ENCODE peak calls at places on chromosomes 11 and 22, in nine cellular contexts. F, I, R, J, B, S, A, Y and H are unnamed samples.

GRCh38 chr11:117809236-117810055 is 12.4 kb upstream of the DSCAML1 start:
- DNase-seq in F (no peak), I (peak), R (peak), J (no peak), B (peak), S (peak), A (peak), Y (peak), H (peak)

GRCh38 chr11:82857145-82857544 is 43.1 kb downstream of the PRCP start:
- DNase-seq in F (no peak), I (no peak), R (no peak), J (no peak), B (no peak), S (no peak), A (no peak), Y (no peak), H (no peak)

GRCh38 chr22:33728847-33729246 is 191.4 kb downstream of the LARGE1 start:
- DNase-seq in F (no peak), I (no peak), R (no peak), J (no peak), B (no peak), S (no peak), A (no peak), Y (no peak), H (no peak)

GRCh38 chr11:129366737-129367597 is 8.7 kb upstream of the BARX2 start:
- DNase-seq in F (no peak), I (peak), R (no peak), J (no peak), B (no peak), S (no peak), A (no peak), Y (no peak), H (no peak)

GRCh38 chr11:72015511-72016061 is 16.9 kb downstream of the IL18BP start:
- DNase-seq in F (no peak), I (no peak), R (no peak), J (no peak), B (peak), S (peak), A (peak), Y (no peak), H (no peak)

GRCh38 chr11:76524919-76525318 is 80.1 kb downstream of the EMSY start:
- DNase-seq in F (no peak), I (no peak), R (no peak), J (no peak), B (no peak), S (peak), A (peak), Y (no peak), H (no peak)

GRCh38 chr11:45444796-45445195 is 158.7 kb upstream of the SYT13 start:
- DNase-seq in F (no peak), I (no peak), R (peak), J (no peak), B (no peak), S (no peak), A (peak), Y (no peak), H (no peak)

GRCh38 chr22:42500164-42500835 is 19.3 kb downstream of the RRP7A start:
- DNase-seq in F (peak), I (peak), R (peak), J (peak), B (peak), S (peak), A (peak), Y (peak), H (no peak)

GRCh38 chr11:69382131-69383128 is 88.5 kb downstream of the MYEOV start:
- DNase-seq in F (no peak), I (no peak), R (peak), J (no peak), B (no peak), S (peak), A (no peak), Y (no peak), H (peak)

GRCh38 chr22:23054531-23055257 is 15.6 kb upstream of the GNAZ start:
- DNase-seq in F (no peak), I (no peak), R (no peak), J (no peak), B (no peak), S (no peak), A (no peak), Y (no peak), H (no peak)
- H3K27ac ChIP-seq in F (no peak), I (no peak), R (no peak), J (no peak), B (no peak), S (no peak), A (no peak), Y (no peak), H (no peak)

GRCh38 chr11:67022341-67022933 is 497 bp upstream of the SYT12 start:
- DNase-seq in F (no peak), I (peak), R (peak), J (no peak), B (no peak), S (peak), A (peak), Y (peak), H (peak)
- H3K4me3 ChIP-seq in F (no peak), I (peak), R (peak), J (no peak), B (peak), S (peak), A (peak), Y (peak), H (no peak)

DNA sequence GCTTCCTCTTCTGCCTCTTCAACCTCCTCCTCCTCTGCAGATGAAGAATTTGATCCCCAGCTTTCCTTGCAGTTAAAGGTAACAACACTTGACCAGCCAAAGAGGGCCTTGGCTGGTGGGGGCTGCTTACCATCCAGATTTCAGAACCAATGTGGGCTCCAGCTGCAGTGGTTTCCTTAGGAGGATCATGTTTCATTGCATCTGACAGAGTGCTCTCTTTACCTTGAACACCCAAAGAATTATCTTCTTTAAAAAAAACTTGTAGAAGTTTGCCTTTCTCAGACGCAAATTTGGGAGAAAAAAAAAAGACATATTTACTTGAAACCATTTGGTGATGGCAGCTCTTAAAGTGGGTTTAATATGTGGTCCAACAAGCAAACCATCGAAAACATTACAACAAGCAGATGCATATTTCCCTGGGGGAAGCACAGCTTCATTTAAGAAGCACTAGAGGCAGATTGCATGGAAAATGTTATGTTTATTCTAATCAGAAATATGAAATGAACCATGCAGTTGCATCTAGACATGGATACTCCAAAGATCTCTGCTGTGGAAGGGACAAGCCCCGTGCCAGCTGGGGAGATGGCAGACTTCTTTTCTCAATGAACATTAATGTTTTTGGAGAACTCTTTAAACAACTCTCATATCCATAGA is 57.5 kb upstream of the PARVA start:
- DNase-seq in F (no peak), I (peak), R (no peak), J (no peak), B (peak), S (no peak), A (no peak), Y (no peak), H (no peak)
- H3K27ac ChIP-seq in F (no peak), I (peak), R (no peak), J (no peak), B (no peak), S (no peak), A (no peak), Y (no peak), H (peak)

DNA sequence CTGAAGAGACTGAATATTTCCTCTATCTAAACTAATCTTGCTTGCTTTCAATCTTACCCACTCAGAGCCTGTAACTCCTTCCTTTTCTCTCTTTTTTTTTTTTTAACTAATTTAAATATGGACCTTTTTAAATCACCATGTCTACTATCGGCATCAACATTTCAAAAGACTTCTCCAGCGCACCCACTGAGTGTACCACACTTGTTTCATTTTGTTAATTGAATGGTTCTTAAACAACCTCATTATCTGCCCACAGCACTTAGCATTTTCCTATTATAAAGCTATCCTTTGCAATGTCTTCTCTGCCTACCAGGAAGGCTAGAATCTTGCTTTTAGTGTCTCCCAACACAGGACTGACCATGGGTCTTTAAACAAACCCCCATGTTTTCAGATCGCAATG is 1212.4 kb downstream of the LRRC4C start:
- DNase-seq in F (no peak), I (no peak), R (no peak), J (no peak), B (no peak), S (no peak), A (no peak), Y (no peak), H (no peak)
- H3K4me3 ChIP-seq in F (no peak), I (no peak), R (no peak), J (no peak), B (no peak), S (no peak), A (no peak), Y (no peak), H (no peak)

GRCh38 chr11:19577391-19577831 is 135.2 kb upstream of the NAV2 start:
- DNase-seq in F (no peak), I (no peak), R (no peak), J (no peak), B (peak), S (peak), A (no peak), Y (no peak), H (no peak)

GRCh38 chr11:19576903-19577302 is 135.7 kb upstream of the NAV2 start:
- DNase-seq in F (no peak), I (no peak), R (no peak), J (no peak), B (no peak), S (no peak), A (no peak), Y (no peak), H (no peak)

GRCh38 chr11:19578871-19579270 is 133.8 kb upstream of the NAV2 start:
- DNase-seq in F (no peak), I (no peak), R (no peak), J (no peak), B (no peak), S (no peak), A (no peak), Y (no peak), H (no peak)

GRCh38 chr11:19577849-19578619 is 134.6 kb upstream of the NAV2 start:
- DNase-seq in F (no peak), I (peak), R (no peak), J (no peak), B (peak), S (peak), A (no peak), Y (no peak), H (no peak)

DNA sequence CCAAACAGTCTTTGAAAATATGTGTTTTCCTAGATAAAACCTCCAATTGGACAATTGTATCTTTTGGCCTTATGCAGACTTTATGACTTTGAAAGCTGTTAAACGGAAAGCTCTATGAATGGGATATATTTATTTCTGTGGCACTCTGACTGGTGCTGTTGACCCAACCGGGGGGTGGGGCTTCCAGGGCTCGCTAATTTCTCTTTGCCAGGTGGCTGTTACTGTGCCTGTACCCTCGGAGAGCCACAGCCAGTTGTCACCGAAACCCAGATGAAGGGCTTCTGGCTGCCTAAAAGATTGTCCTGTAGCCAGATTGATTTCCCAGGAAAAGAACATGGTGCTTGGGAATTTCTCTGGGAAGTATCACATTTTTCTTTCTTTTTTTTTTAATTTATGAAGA is 132.7 kb upstream of the NAV2 start:
- DNase-seq in F (no peak), I (no peak), R (no peak), J (no peak), B (no peak), S (no peak), A (no peak), Y (no peak), H (no peak)
- H3K27ac ChIP-seq in F (no peak), I (no peak), R (no peak), J (no peak), B (no peak), S (no peak), A (no peak), Y (no peak), H (no peak)

DNA sequence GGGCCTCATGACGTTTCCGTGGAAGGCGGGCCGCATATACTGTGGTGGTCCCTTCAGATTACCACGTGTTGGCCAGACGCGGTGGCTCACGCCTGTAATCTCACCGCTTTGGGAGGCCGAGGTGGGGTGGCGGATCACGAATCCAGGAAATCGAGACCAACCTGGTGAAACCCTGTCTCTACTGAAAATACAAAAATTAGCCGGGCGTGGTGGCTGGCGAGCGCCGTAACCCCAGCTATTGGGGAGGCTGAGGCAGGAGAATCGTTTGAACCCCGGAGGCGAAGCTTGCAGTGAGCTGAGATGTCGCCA is 853 bp upstream of the DENND6B start:
- DNase-seq in F (no peak), I (no peak), R (no peak), J (no peak), B (no peak), S (no peak), A (no peak), Y (no peak), H (no peak)
- H3K4me3 ChIP-seq in F (peak), I (peak), R (peak), J (peak), B (peak), S (peak), A (peak), Y (peak), H (peak)

DNA sequence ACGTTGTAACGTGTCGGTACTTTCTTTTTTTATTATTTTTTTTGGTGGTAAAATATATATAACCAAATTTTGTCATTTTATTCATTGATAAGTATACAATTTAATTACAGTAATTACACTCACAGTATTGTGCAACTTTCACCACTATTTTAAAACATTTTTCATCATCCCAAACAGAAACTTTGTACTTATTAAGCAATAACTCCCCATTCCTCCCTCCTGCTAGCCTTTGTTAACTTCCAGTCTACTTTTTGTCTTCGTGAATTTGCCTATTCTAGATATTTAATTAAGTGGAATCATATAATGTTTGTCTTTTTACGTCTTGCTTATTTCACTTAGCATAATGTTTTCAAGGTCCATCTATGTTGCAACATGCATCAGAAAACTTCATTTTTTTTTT is 58.5 kb downstream of the STIM1 start:
- DNase-seq in F (no peak), I (no peak), R (no peak), J (no peak), B (no peak), S (no peak), A (no peak), Y (no peak), H (no peak)
- H3K27ac ChIP-seq in F (no peak), I (no peak), R (peak), J (no peak), B (no peak), S (no peak), A (no peak), Y (no peak), H (no peak)

GRCh38 chr11:10674440-10674855 is 19.1 kb downstream of the IRAG1 start:
- DNase-seq in F (no peak), I (no peak), R (no peak), J (no peak), B (no peak), S (peak), A (no peak), Y (no peak), H (no peak)
- H3K4me3 ChIP-seq in F (no peak), I (no peak), R (no peak), J (no peak), B (no peak), S (peak), A (no peak), Y (peak), H (no peak)

GRCh38 chr11:3854660-3854976 is 846 bp upstream of the STIM1 start:
- DNase-seq in F (no peak), I (no peak), R (no peak), J (no peak), B (no peak), S (no peak), A (no peak), Y (no peak), H (no peak)

GRCh38 chr11:3856856-3857553 is 1.5 kb downstream of the STIM1 start:
- DNase-seq in F (no peak), I (no peak), R (no peak), J (no peak), B (no peak), S (no peak), A (no peak), Y (no peak), H (no peak)

GRCh38 chr11:3857628-3858027 is 2.2 kb downstream of the STIM1 start:
- DNase-seq in F (no peak), I (no peak), R (no peak), J (no peak), B (no peak), S (no peak), A (no peak), Y (no peak), H (no peak)

GRCh38 chr11:3854977-3855807 is at the start of gene STIM1:
- DNase-seq in F (peak), I (peak), R (peak), J (peak), B (peak), S (peak), A (peak), Y (peak), H (peak)

GRCh38 chr11:3855808-3856491 is 486 bp downstream of the STIM1 start:
- DNase-seq in F (peak), I (no peak), R (peak), J (peak), B (peak), S (peak), A (peak), Y (no peak), H (peak)
- H3K27ac ChIP-seq in F (peak), I (peak), R (peak), J (peak), B (peak), S (no peak), A (peak), Y (peak), H (peak)